ENCODE peak calls at places on chromosomes 13 and 19, in nine cellular contexts. One of them, this sample, is unnamed.

GRCh38 chr13:33202644-33203169 is 82.8 kb downstream of the STARD13 start:
- DNase-seq in fibroblast of mammary gland: no peak
- DNase-seq in cardiac fibroblast: no peak
- DNase-seq in left lung: no peak
- DNase-seq in colonic mucosa: no peak
- DNase-seq in Peyer's patch: no peak
- DNase-seq in psoas muscle: no peak
- DNase-seq in pancreas: no peak
- DNase-seq in CD8-positive, alpha-beta T cell: no peak
- DNase-seq in this sample: no peak

GRCh38 chr19:5578094-5578846 is 10.5 kb upstream of the TINCR start:
- DNase-seq in fibroblast of mammary gland: peak
- DNase-seq in colonic mucosa: peak
- DNase-seq in pancreas: no peak
- DNase-seq in CD8-positive, alpha-beta T cell: peak
- DNase-seq in Peyer's patch: peak
- DNase-seq in cardiac fibroblast: peak
- DNase-seq in left lung: peak
- DNase-seq in psoas muscle: peak
- DNase-seq in this sample: peak

GRCh38 chr19:31378404-31378803 is 29.2 kb upstream of the TSHZ3 start:
- DNase-seq in CD8-positive, alpha-beta T cell: no peak
- DNase-seq in cardiac fibroblast: peak
- DNase-seq in Peyer's patch: no peak
- DNase-seq in pancreas: no peak
- DNase-seq in psoas muscle: no peak
- DNase-seq in left lung: no peak
- DNase-seq in colonic mucosa: peak
- DNase-seq in fibroblast of mammary gland: peak
- DNase-seq in this sample: peak

GRCh38 chr19:12880551-12881171 is 588 bp downstream of the DNASE2 start:
- DNase-seq in left lung: peak
- DNase-seq in pancreas: peak
- DNase-seq in CD8-positive, alpha-beta T cell: no peak
- DNase-seq in colonic mucosa: peak
- DNase-seq in Peyer's patch: no peak
- DNase-seq in fibroblast of mammary gland: no peak
- DNase-seq in cardiac fibroblast: peak
- DNase-seq in psoas muscle: no peak
- DNase-seq in this sample: peak

GRCh38 chr13:33183431-33184130 is 102.0 kb downstream of the STARD13 start:
- DNase-seq in left lung: no peak
- DNase-seq in CD8-positive, alpha-beta T cell: no peak
- DNase-seq in colonic mucosa: no peak
- DNase-seq in fibroblast of mammary gland: peak
- DNase-seq in psoas muscle: no peak
- DNase-seq in pancreas: no peak
- DNase-seq in Peyer's patch: no peak
- DNase-seq in cardiac fibroblast: peak
- DNase-seq in this sample: no peak

GRCh38 chr13:76769238-76769859 is 116.9 kb downstream of the KCTD12 start:
- DNase-seq in psoas muscle: no peak
- DNase-seq in pancreas: no peak
- DNase-seq in left lung: no peak
- DNase-seq in cardiac fibroblast: no peak
- DNase-seq in Peyer's patch: no peak
- DNase-seq in CD8-positive, alpha-beta T cell: no peak
- DNase-seq in colonic mucosa: no peak
- DNase-seq in fibroblast of mammary gland: no peak
- DNase-seq in this sample: no peak

GRCh38 chr13:73412933-73413332 is 354.1 kb downstream of the KLF5 start:
- DNase-seq in Peyer's patch: no peak
- DNase-seq in CD8-positive, alpha-beta T cell: no peak
- DNase-seq in cardiac fibroblast: peak
- DNase-seq in colonic mucosa: no peak
- DNase-seq in psoas muscle: no peak
- DNase-seq in pancreas: no peak
- DNase-seq in fibroblast of mammary gland: no peak
- DNase-seq in left lung: no peak
- DNase-seq in this sample: no peak

GRCh38 chr13:20391597-20392452 is 133.8 kb downstream of the CRYL1 start:
- DNase-seq in colonic mucosa: no peak
- DNase-seq in psoas muscle: no peak
- DNase-seq in Peyer's patch: no peak
- DNase-seq in CD8-positive, alpha-beta T cell: no peak
- DNase-seq in left lung: no peak
- DNase-seq in cardiac fibroblast: no peak
- DNase-seq in pancreas: no peak
- DNase-seq in fibroblast of mammary gland: no peak
- DNase-seq in this sample: no peak

GRCh38 chr19:19515764-19516519 is at the start of gene NDUFA13:
- DNase-seq in cardiac fibroblast: peak
- DNase-seq in fibroblast of mammary gland: peak
- DNase-seq in colonic mucosa: peak
- DNase-seq in pancreas: peak
- DNase-seq in CD8-positive, alpha-beta T cell: peak
- DNase-seq in left lung: peak
- DNase-seq in Peyer's patch: peak
- DNase-seq in psoas muscle: peak
- DNase-seq in this sample: peak

GRCh38 chr13:20405691-20406090 is 120.0 kb downstream of the CRYL1 start:
- DNase-seq in CD8-positive, alpha-beta T cell: no peak
- DNase-seq in left lung: no peak
- DNase-seq in fibroblast of mammary gland: no peak
- DNase-seq in psoas muscle: no peak
- DNase-seq in Peyer's patch: no peak
- DNase-seq in cardiac fibroblast: no peak
- DNase-seq in pancreas: no peak
- DNase-seq in colonic mucosa: no peak
- DNase-seq in this sample: no peak

GRCh38 chr19:8577247-8577646 is at the start of gene MYO1F:
- DNase-seq in pancreas: peak
- DNase-seq in fibroblast of mammary gland: no peak
- DNase-seq in CD8-positive, alpha-beta T cell: peak
- DNase-seq in psoas muscle: peak
- DNase-seq in left lung: peak
- DNase-seq in colonic mucosa: peak
- DNase-seq in cardiac fibroblast: no peak
- DNase-seq in Peyer's patch: no peak
- DNase-seq in this sample: no peak

GRCh38 chr13:50366488-50367174 is 351.4 kb downstream of the KCNRG start:
- DNase-seq in psoas muscle: no peak
- DNase-seq in cardiac fibroblast: no peak
- DNase-seq in CD8-positive, alpha-beta T cell: no peak
- DNase-seq in Peyer's patch: no peak
- DNase-seq in colonic mucosa: no peak
- DNase-seq in pancreas: no peak
- DNase-seq in fibroblast of mammary gland: no peak
- DNase-seq in left lung: no peak
- DNase-seq in this sample: no peak

GRCh38 chr19:33235269-33235995 is 9.8 kb upstream of the SLC7A10 start:
- DNase-seq in left lung: peak
- DNase-seq in pancreas: peak
- DNase-seq in CD8-positive, alpha-beta T cell: peak
- DNase-seq in fibroblast of mammary gland: peak
- DNase-seq in Peyer's patch: peak
- DNase-seq in cardiac fibroblast: peak
- DNase-seq in psoas muscle: peak
- DNase-seq in colonic mucosa: peak
- DNase-seq in this sample: peak

GRCh38 chr13:108342369-108343289 is 73.1 kb downstream of the TNFSF13B start:
- DNase-seq in Peyer's patch: no peak
- DNase-seq in pancreas: no peak
- DNase-seq in CD8-positive, alpha-beta T cell: no peak
- DNase-seq in colonic mucosa: no peak
- DNase-seq in cardiac fibroblast: peak
- DNase-seq in left lung: no peak
- DNase-seq in psoas muscle: no peak
- DNase-seq in fibroblast of mammary gland: peak
- DNase-seq in this sample: no peak

GRCh38 chr19:39474139-39474620 is 6.5 kb upstream of the TIMM50 start:
- DNase-seq in pancreas: peak
- DNase-seq in CD8-positive, alpha-beta T cell: peak
- DNase-seq in psoas muscle: peak
- DNase-seq in Peyer's patch: peak
- DNase-seq in left lung: peak
- DNase-seq in cardiac fibroblast: peak
- DNase-seq in fibroblast of mammary gland: peak
- DNase-seq in colonic mucosa: peak
- DNase-seq in this sample: no peak

GRCh38 chr19:30316560-30317106 is 55.6 kb upstream of the ZNF536 start:
- DNase-seq in colonic mucosa: no peak
- DNase-seq in psoas muscle: peak
- DNase-seq in fibroblast of mammary gland: no peak
- DNase-seq in Peyer's patch: no peak
- DNase-seq in left lung: no peak
- DNase-seq in cardiac fibroblast: no peak
- DNase-seq in pancreas: no peak
- DNase-seq in CD8-positive, alpha-beta T cell: no peak
- DNase-seq in this sample: no peak

DNA sequence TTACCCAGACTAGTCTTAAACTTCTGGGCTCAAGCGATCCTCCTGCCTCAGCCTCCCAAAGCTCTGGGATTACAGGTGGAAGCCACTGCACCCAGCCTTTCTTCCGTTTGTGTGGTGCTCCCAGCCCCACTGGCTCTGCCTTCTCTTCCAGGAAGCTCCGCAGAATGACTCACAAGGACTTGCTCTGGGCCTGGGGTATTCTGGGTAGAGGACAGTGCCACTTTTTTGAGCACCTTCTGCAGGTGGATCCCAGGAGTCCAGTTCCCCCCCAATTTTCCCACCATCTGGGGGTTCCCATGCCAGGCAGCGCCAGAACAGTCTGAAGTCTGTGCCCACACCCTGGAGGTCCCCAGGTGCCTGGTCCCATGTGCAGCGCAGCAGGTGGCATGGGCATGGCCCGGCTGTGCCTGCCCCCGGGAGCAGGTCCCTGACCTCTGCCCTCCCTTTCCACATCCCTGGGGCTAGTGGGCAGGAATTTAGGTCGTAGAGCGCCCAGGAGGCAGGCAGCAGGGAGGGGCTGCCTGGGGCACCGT is 1.6 kb downstream of the REEP6 start:
- DNase-seq in left lung: no peak
- DNase-seq in pancreas: peak
- DNase-seq in CD8-positive, alpha-beta T cell: no peak
- DNase-seq in cardiac fibroblast: peak
- DNase-seq in psoas muscle: no peak
- DNase-seq in fibroblast of mammary gland: no peak
- DNase-seq in colonic mucosa: no peak
- DNase-seq in Peyer's patch: peak
- DNase-seq in this sample: no peak
- H3K4me3 ChIP-seq in left lung: no peak
- H3K4me3 ChIP-seq in pancreas: peak
- H3K4me3 ChIP-seq in CD8-positive, alpha-beta T cell: no peak
- H3K4me3 ChIP-seq in cardiac fibroblast: no peak
- H3K4me3 ChIP-seq in psoas muscle: no peak
- H3K4me3 ChIP-seq in fibroblast of mammary gland: no peak
- H3K4me3 ChIP-seq in colonic mucosa: no peak
- H3K4me3 ChIP-seq in Peyer's patch: peak
- H3K4me3 ChIP-seq in this sample: no peak

GRCh38 chr13:80923907-80924306 is 583.0 kb upstream of the SPRY2 start:
- DNase-seq in left lung: no peak
- DNase-seq in CD8-positive, alpha-beta T cell: no peak
- DNase-seq in colonic mucosa: no peak
- DNase-seq in fibroblast of mammary gland: peak
- DNase-seq in psoas muscle: no peak
- DNase-seq in Peyer's patch: no peak
- DNase-seq in cardiac fibroblast: peak
- DNase-seq in pancreas: no peak
- DNase-seq in this sample: no peak
- TF ChIP-seq CTCF in left lung: no peak
- TF ChIP-seq CTCF in CD8-positive, alpha-beta T cell: no peak
- TF ChIP-seq CTCF in colonic mucosa: no peak
- TF ChIP-seq CTCF in fibroblast of mammary gland: peak
- TF ChIP-seq CTCF in psoas muscle: no peak
- TF ChIP-seq CTCF in Peyer's patch: no peak
- TF ChIP-seq CTCF in cardiac fibroblast: no peak
- TF ChIP-seq CTCF in pancreas: no peak
- TF ChIP-seq CTCF in this sample: peak

GRCh38 chr19:3056454-3057016 is 5.8 kb downstream of the TLE5 start:
- DNase-seq in cardiac fibroblast: no peak
- DNase-seq in left lung: no peak
- DNase-seq in pancreas: no peak
- DNase-seq in Peyer's patch: no peak
- DNase-seq in CD8-positive, alpha-beta T cell: no peak
- DNase-seq in colonic mucosa: no peak
- DNase-seq in psoas muscle: no peak
- DNase-seq in fibroblast of mammary gland: no peak
- DNase-seq in this sample: no peak
- H3K4me3 ChIP-seq in cardiac fibroblast: no peak
- H3K4me3 ChIP-seq in left lung: no peak
- H3K4me3 ChIP-seq in pancreas: peak
- H3K4me3 ChIP-seq in Peyer's patch: no peak
- H3K4me3 ChIP-seq in CD8-positive, alpha-beta T cell: no peak
- H3K4me3 ChIP-seq in colonic mucosa: no peak
- H3K4me3 ChIP-seq in psoas muscle: peak
- H3K4me3 ChIP-seq in fibroblast of mammary gland: no peak
- H3K4me3 ChIP-seq in this sample: no peak

GRCh38 chr13:39672378-39673132 is 17.1 kb downstream of the COG6 start:
- DNase-seq in pancreas: no peak
- DNase-seq in Peyer's patch: no peak
- DNase-seq in left lung: no peak
- DNase-seq in colonic mucosa: no peak
- DNase-seq in psoas muscle: no peak
- DNase-seq in CD8-positive, alpha-beta T cell: no peak
- DNase-seq in fibroblast of mammary gland: peak
- DNase-seq in cardiac fibroblast: peak
- DNase-seq in this sample: no peak

GRCh38 chr13:39682310-39682709 is 26.8 kb downstream of the COG6 start:
- DNase-seq in Peyer's patch: no peak
- DNase-seq in cardiac fibroblast: no peak
- DNase-seq in colonic mucosa: no peak
- DNase-seq in pancreas: no peak
- DNase-seq in fibroblast of mammary gland: no peak
- DNase-seq in CD8-positive, alpha-beta T cell: no peak
- DNase-seq in psoas muscle: no peak
- DNase-seq in left lung: no peak
- DNase-seq in this sample: no peak

GRCh38 chr13:39675904-39676303 is 20.4 kb downstream of the COG6 start:
- DNase-seq in fibroblast of mammary gland: no peak
- DNase-seq in colonic mucosa: no peak
- DNase-seq in left lung: no peak
- DNase-seq in psoas muscle: no peak
- DNase-seq in CD8-positive, alpha-beta T cell: no peak
- DNase-seq in cardiac fibroblast: peak
- DNase-seq in Peyer's patch: no peak
- DNase-seq in pancreas: no peak
- DNase-seq in this sample: no peak

DNA sequence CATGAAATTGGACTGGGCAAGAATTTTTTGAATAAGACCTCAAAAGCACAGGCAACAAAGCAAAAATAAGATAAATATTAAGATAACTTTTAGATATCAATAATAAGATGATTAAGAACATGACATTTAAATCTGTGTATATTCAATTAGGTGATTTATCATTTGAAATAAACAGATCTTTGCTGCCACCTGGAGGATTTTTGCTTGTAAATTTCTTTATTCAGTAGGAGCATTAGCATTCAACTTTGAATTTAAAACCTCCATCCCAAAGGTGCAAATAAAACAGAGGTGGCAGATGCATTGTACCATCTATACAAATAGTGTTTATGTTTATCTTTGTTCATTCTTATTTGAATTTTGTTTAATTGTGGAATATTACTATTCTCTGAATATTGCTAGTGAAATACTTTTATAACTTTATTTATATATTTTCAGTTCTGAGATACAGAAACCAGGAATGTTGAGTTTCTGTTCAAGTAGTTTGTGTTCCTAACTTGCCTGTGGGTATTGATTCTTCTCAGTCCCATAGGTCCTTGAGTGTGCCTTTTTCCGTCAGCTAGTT is 20.9 kb downstream of the COG6 start:
- DNase-seq in Peyer's patch: no peak
- DNase-seq in psoas muscle: no peak
- DNase-seq in cardiac fibroblast: peak
- DNase-seq in fibroblast of mammary gland: peak
- DNase-seq in CD8-positive, alpha-beta T cell: peak
- DNase-seq in colonic mucosa: no peak
- DNase-seq in pancreas: no peak
- DNase-seq in left lung: no peak
- DNase-seq in this sample: no peak
- TF ChIP-seq CTCF in Peyer's patch: peak
- TF ChIP-seq CTCF in psoas muscle: peak
- TF ChIP-seq CTCF in cardiac fibroblast: peak
- TF ChIP-seq CTCF in fibroblast of mammary gland: peak
- TF ChIP-seq CTCF in CD8-positive, alpha-beta T cell: peak
- TF ChIP-seq CTCF in colonic mucosa: peak
- TF ChIP-seq CTCF in pancreas: no peak
- TF ChIP-seq CTCF in left lung: peak
- TF ChIP-seq CTCF in this sample: peak

This sample was measured in dorsolateral prefrontal cortex.